ENCODE peak calls at places on chromosome 20, in seven cellular contexts. B, F, Q, R, Y, C and E are unnamed samples.

GRCh38 chr20:7449269-7449668 is 491.0 kb downstream of the HAO1 start:
- DNase-seq in B (no peak), F (no peak), Q (no peak), R (no peak), Y (no peak), C (no peak), E (peak; percentile 7)

GRCh38 chr20:23826541-23827018 is at the start of gene CST2:
- DNase-seq in B (no peak), F (no peak), Q (no peak), R (no peak), Y (no peak), C (no peak), E (peak; percentile 12)

GRCh38 chr20:48350291-48350988 is 477.4 kb downstream of the PREX1 start:
- DNase-seq in B (no peak), F (no peak), Q (no peak), R (peak; percentile 81), Y (no peak), C (no peak), E (no peak)

GRCh38 chr20:46308258-46309157 is at the start of gene CDH22:
- DNase-seq in B (no peak), F (peak; percentile 51), Q (no peak), R (peak; percentile 84), Y (peak; percentile 34), C (no peak), E (peak; percentile 14)

GRCh38 chr20:61527626-61528025 is 275.6 kb downstream of the CDH4 start:
- DNase-seq in B (no peak), F (no peak), Q (peak; percentile 27), R (no peak), Y (no peak), C (no peak), E (no peak)

GRCh38 chr20:12315652-12316051 is 398.0 kb downstream of the BTBD3 start:
- DNase-seq in B (no peak), F (no peak), Q (no peak), R (no peak), Y (no peak), C (no peak), E (no peak)

GRCh38 chr20:53738039-53738944 is 144.7 kb upstream of the ZNF217 start:
- DNase-seq in B (peak; percentile 41), F (peak; percentile 73), Q (peak; percentile 89), R (peak; percentile 75), Y (peak; percentile 65), C (peak; percentile 87), E (peak; percentile 82)

GRCh38 chr20:32495949-32496348 is 89.2 kb downstream of the NOL4L start:
- DNase-seq in B (no peak), F (peak; percentile 11), Q (peak; percentile 24), R (no peak), Y (no peak), C (no peak), E (no peak)

GRCh38 chr20:2688041-2688591 is 4.5 kb upstream of the EBF4 start:
- DNase-seq in B (no peak), F (no peak), Q (peak; percentile 82), R (peak; percentile 87), Y (peak; percentile 46), C (peak; percentile 79), E (peak; percentile 56)

GRCh38 chr20:53748821-53749402 is 155.3 kb upstream of the ZNF217 start:
- DNase-seq in B (no peak), F (no peak), Q (no peak), R (no peak), Y (no peak), C (no peak), E (peak; percentile 33)

GRCh38 chr20:33668791-33669155 is 2.0 kb downstream of the ACTL10 start:
- DNase-seq in B (no peak), F (no peak), Q (no peak), R (no peak), Y (no peak), C (no peak), E (no peak)

GRCh38 chr20:33667245-33668086 is 723 bp downstream of the ACTL10 start:
- DNase-seq in B (no peak), F (peak; percentile 50), Q (peak; percentile 88), R (no peak), Y (peak; percentile 84), C (peak; percentile 84), E (peak; percentile 74)

GRCh38 chr20:33668087-33668790 is 1.5 kb downstream of the ACTL10 start:
- DNase-seq in B (peak; percentile 72), F (peak; percentile 81), Q (peak; percentile 93), R (peak; percentile 91), Y (no peak), C (peak; percentile 90), E (no peak)

GRCh38 chr20:33664762-33665144 is 2.0 kb upstream of the ACTL10 start:
- DNase-seq in B (no peak), F (no peak), Q (peak; percentile 69), R (no peak), Y (no peak), C (no peak), E (no peak)

DNA sequence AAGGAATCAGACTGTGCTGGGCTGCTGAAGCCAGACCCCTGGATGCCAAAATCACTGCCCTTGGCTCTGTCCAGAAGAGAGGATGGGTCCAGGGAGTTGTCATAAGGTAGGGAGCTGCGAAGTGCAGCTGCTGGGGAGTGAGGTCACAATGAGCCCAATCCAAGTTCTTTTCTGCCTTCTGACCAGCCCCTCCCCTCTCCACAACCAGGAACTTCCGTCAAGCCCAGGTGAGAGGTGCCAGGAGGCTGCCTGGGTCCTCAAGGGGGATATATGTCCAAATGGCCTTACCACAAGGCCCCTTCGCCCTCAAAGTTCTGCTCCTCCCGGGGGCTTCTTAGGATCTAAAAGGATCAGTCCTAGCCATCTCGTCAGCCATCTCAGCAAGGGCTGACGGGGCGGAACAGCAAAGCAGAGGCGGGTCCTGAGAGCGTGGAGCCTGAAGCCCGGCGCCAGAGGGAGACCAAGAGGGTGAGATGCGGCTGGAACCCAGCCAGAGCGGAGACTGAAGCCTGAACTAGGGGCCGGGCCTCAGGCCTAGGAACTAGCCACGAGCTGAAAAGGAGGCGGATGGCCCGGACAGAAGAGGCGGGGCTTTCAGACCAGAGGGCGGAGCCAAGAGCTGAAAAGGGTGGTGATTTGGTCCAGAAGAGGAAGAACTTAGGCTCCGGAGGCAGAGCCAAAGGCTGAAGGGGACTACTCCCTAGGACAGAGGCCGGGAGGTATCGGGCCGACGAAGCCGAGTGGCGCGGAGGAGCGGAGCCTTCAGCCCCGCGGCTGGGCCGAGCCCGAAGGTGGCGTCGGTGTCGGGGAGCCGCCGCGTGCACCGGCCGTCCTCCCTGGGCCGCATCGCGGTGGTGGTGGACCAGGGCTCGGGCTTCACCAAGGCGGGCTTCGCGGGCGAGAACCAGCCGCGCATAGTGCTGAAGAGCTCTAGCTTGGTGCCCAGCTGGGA is at the start of gene ACTL10:
- DNase-seq in B (peak; percentile 99), F (peak; percentile 97), Q (peak; percentile 99), R (peak; percentile 98), Y (peak; percentile 97), C (peak; percentile 99), E (peak; percentile 99)
- TF ChIP-seq CTCF in B (peak; percentile 29), F (peak; percentile 58), Q (peak; percentile 26), R (no peak), Y (peak; percentile 12), C (peak; percentile 32), E (peak; percentile 39)

DNA sequence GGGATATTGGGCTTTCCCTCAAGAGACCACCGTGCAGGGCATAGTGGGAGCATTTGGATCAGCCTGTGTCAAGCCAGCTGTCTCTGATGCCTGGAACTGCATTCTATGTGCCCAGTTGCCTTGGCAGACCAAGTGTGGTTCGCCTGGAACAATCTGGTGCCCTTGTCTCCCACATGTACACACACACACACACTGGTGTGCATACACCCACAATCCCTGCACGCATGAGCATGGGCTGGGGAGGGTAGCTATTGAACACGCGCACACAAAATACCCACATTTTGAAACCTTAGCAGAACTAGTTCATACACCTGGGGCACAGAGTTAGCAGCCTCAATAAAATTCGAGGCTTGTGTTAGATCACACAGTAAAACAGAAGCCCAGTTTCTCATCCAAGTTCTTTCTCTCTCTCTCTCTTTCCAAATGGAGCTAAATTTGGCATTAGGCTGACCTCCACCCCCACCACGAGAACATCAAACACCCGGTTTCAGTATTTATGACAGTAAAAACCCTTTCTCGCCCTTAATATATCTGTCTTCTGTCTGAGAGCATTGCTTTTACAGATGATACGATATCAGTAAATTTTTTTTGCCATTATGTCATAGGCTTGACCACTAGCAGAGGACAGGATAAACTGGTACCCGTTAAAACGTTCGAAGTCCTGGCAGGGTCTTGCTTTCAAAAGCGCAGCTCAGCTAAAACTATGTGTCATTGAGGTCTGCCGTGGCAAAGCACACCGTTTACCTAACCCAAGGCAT is 18.2 kb upstream of the NFATC2 start:
- DNase-seq in B (no peak), F (no peak), Q (no peak), R (no peak), Y (no peak), C (no peak), E (no peak)
- H3K4me3 ChIP-seq in B (peak overlapping the region; percentile 7), F (no peak overlapping the region), Q (no peak overlapping the region), R (no peak overlapping the region), Y (no peak overlapping the region), C (no peak overlapping the region), E (peak overlapping the region; percentile 55)

DNA sequence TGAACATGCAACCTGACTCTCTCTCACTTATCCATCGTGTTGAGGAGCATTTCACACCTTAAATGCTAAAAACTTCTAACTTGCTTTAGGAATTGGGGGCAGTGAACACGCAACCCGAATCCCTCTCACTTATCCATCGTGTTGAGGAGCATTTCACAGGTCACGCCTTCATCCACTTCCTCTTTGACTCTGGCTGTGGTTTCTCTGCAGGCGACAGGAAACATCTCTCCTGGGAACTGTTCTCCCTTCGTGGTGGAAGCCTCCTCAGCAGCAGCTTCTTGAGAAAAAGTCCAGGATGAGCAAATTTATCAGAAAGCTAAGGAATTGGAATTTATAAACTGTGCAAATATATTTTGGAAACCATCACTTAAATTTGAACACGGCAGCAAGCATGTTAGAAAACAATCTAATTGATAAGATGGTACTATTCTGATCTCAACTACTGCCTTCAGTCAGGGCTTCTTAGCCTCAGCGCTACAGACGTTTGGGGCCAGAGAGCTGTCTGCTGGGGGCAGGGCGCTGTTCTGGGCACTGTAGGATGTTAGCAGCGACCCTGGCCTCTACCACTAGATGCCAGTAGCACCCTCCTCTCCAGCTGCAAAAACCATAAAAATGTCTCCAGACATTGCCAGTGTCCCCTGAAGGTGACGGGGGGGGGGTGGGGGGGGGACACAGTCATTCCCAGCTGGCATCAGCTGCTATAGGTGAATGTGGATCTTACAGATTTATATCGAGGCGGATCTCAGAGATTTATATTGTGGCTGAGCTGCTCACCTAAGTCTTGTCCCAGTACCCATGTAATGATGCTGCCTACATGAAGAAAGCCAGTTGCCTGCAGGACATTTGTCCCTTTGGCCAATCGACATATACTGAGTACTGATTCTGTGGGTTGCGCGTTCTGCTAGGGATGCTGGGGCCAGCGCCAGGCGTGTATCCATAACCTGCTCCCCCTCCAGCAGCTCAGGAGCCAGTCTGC is 26.2 kb downstream of the CTCFL start:
- DNase-seq in B (no peak), F (no peak), Q (no peak), R (peak; percentile 73), Y (no peak), C (peak; percentile 48), E (peak; percentile 51)
- TF ChIP-seq CTCF in B (no peak), F (peak; percentile 5), Q (peak; percentile 32), R (peak; percentile 44), Y (no peak), C (no peak), E (no peak)

GRCh38 chr20:5040345-5040744 is 39.0 kb upstream of the SLC23A2 start:
- DNase-seq in B (no peak), F (no peak), Q (no peak), R (no peak), Y (no peak), C (no peak), E (no peak)

GRCh38 chr20:5039889-5040288 is 38.6 kb upstream of the SLC23A2 start:
- DNase-seq in B (no peak), F (no peak), Q (no peak), R (no peak), Y (no peak), C (no peak), E (no peak)

GRCh38 chr20:5039255-5039657 is 37.9 kb upstream of the SLC23A2 start:
- DNase-seq in B (no peak), F (no peak), Q (no peak), R (no peak), Y (no peak), C (peak; percentile 47), E (no peak)

GRCh38 chr20:5041433-5041832 is 40.1 kb upstream of the SLC23A2 start:
- DNase-seq in B (no peak), F (no peak), Q (peak; percentile 59), R (peak; percentile 14), Y (no peak), C (no peak), E (peak; percentile 77)

GRCh38 chr20:5044075-5044620 is 42.8 kb upstream of the SLC23A2 start:
- DNase-seq in B (no peak), F (no peak), Q (no peak), R (no peak), Y (no peak), C (no peak), E (no peak)
- H3K4me3 ChIP-seq in B (no peak overlapping the region), F (no peak overlapping the region), Q (no peak overlapping the region), R (no peak overlapping the region), Y (no peak overlapping the region), C (no peak overlapping the region), E (no peak overlapping the region)